ENCODE peak calls at places on chromosomes 16 and 17, in four cellular contexts. One of them, this sample, is unnamed.

GRCh38 chr16:19396555-19397011 is 21.1 kb upstream of the TMC5 start:
- DNase-seq in progenitor cell of endocrine pancreas: no peak
- DNase-seq in fibroblast of pulmonary artery: no peak
- DNase-seq in uterus: no peak
- DNase-seq in this sample: no peak

GRCh38 chr17:45782889-45783592 is 1.1 kb upstream of the CRHR1 start:
- DNase-seq in fibroblast of pulmonary artery: no peak
- DNase-seq in uterus: peak; percentile 17
- DNase-seq in progenitor cell of endocrine pancreas: peak; percentile 61
- DNase-seq in this sample: peak; percentile 48

GRCh38 chr16:68147438-68147837 is 62.3 kb downstream of the NFATC3 start:
- DNase-seq in progenitor cell of endocrine pancreas: no peak
- DNase-seq in uterus: no peak
- DNase-seq in fibroblast of pulmonary artery: peak; percentile 15
- DNase-seq in this sample: no peak

GRCh38 chr17:66417300-66417719 is 114.9 kb downstream of the PRKCA start:
- DNase-seq in uterus: no peak
- DNase-seq in progenitor cell of endocrine pancreas: no peak
- DNase-seq in fibroblast of pulmonary artery: no peak
- DNase-seq in this sample: no peak

GRCh38 chr17:43645765-43646481 is 15.8 kb downstream of the MEOX1 start:
- DNase-seq in progenitor cell of endocrine pancreas: peak; percentile 31
- DNase-seq in fibroblast of pulmonary artery: peak; percentile 74
- DNase-seq in uterus: peak; percentile 70
- DNase-seq in this sample: no peak

GRCh38 chr17:60315650-60316049 is 76.3 kb downstream of the USP32 start:
- DNase-seq in fibroblast of pulmonary artery: no peak
- DNase-seq in progenitor cell of endocrine pancreas: no peak
- DNase-seq in uterus: no peak
- DNase-seq in this sample: no peak

GRCh38 chr16:65229191-65229662 is 107.4 kb upstream of the CDH11 start:
- DNase-seq in uterus: no peak
- DNase-seq in progenitor cell of endocrine pancreas: no peak
- DNase-seq in fibroblast of pulmonary artery: peak; percentile 14
- DNase-seq in this sample: no peak

GRCh38 chr17:79779088-79779529 is 1.2 kb downstream of the CBX2 start:
- DNase-seq in uterus: no peak
- DNase-seq in progenitor cell of endocrine pancreas: no peak
- DNase-seq in fibroblast of pulmonary artery: no peak
- DNase-seq in this sample: no peak

GRCh38 chr17:48612854-48613691 is 2.0 kb downstream of the HOXB8 start:
- DNase-seq in progenitor cell of endocrine pancreas: no peak
- DNase-seq in fibroblast of pulmonary artery: peak; percentile 25
- DNase-seq in uterus: no peak
- DNase-seq in this sample: peak; percentile 69
- TF ChIP-seq CTCF in progenitor cell of endocrine pancreas: peak; percentile 40
- TF ChIP-seq CTCF in fibroblast of pulmonary artery: peak; percentile 8
- TF ChIP-seq CTCF in uterus: no peak
- TF ChIP-seq CTCF in this sample: no peak

DNA sequence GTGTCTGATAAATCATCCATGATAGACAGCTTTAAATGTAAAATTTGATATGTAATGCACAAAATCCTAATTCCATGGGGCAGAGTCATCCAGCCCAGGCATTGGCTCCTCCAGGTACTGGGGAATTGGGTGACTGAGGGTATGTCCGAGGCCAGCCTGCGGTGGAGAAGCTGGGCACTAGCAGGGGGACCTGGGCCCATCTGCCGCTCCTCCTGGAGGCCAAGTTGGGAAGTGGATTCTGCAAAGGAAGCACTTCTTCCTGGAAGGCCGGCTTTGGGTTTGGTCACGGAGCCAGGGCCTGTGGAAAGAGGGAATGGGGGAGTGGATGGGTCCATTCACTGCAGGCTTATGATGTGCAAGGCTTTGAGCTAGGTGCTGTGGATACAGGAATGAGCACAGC is 85.8 kb downstream of the GNAO1 start:
- DNase-seq in fibroblast of pulmonary artery: no peak
- DNase-seq in uterus: no peak
- DNase-seq in progenitor cell of endocrine pancreas: no peak
- DNase-seq in this sample: no peak
- TF ChIP-seq CTCF in fibroblast of pulmonary artery: peak; percentile 18
- TF ChIP-seq CTCF in uterus: no peak
- TF ChIP-seq CTCF in progenitor cell of endocrine pancreas: peak; percentile 43
- TF ChIP-seq CTCF in this sample: no peak

GRCh38 chr17:4742629-4743028 is 2.9 kb upstream of the CXCL16 start:
- DNase-seq in uterus: no peak
- DNase-seq in progenitor cell of endocrine pancreas: no peak
- DNase-seq in fibroblast of pulmonary artery: no peak
- DNase-seq in this sample: no peak
- TF ChIP-seq CTCF in uterus: no peak
- TF ChIP-seq CTCF in progenitor cell of endocrine pancreas: no peak
- TF ChIP-seq CTCF in fibroblast of pulmonary artery: no peak
- TF ChIP-seq CTCF in this sample: no peak

DNA sequence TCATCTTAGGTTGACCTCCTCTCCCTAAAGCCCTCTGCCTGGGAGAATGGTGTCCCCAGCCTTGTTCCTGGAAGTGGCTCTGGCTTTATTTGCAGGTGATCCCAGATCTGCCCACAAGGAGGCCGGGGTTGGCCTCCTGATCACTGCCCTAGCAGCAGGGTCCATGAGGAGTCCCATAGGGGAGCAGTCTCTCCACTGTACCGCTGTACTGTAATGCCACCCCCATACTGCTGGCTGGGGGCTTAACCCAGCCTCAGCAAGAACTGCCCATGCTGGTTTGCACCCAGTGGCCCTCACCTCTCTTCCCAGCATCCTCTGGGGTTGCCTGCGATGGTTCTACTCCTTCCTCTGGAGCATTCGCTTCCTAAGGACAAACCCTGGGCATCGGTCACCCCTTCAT is 39.1 kb downstream of the PSME3IP1 start:
- DNase-seq in uterus: no peak
- DNase-seq in fibroblast of pulmonary artery: no peak
- DNase-seq in progenitor cell of endocrine pancreas: no peak
- DNase-seq in this sample: no peak
- TF ChIP-seq CTCF in uterus: no peak
- TF ChIP-seq CTCF in fibroblast of pulmonary artery: peak; percentile 17
- TF ChIP-seq CTCF in progenitor cell of endocrine pancreas: peak; percentile 46
- TF ChIP-seq CTCF in this sample: no peak

DNA sequence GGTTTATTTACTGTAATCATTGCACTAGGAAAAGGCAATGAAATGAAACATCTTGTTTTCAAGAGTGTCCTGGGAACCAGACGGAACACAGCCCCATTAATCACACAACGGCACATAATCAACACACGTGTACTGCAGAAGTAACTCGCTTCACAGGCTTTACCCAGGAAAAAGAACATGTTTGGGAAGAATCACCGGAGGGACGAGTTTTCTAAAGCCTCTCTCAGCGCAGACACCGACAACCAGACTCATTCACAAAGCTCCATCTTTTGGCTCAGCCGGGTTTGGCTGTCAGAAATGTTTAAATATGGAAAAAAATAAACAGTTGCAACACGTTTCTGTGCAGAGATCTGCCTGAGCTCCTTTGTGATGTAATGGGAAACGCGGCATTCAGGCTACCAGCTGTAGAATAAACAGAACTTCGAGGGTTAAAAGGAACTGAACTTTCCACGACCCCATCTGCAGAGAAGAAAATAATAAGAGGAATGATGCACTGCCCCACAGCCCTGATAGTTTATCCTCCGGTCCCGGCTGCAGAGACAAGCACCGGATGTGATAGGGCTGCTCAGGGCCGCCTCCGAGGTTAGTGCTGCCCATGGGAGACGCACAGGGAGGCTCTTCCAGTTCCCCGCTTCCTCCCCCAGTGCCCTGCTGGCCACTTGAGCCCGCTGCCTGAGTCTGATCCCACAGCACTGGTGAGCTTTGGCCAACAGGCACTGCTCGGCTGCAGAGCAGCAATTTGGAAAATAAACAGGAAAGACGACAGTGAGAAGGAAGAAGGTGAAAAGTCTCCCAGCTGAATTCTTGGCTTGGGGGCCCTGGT is 119.8 kb downstream of the HIC1 start:
- DNase-seq in fibroblast of pulmonary artery: peak; percentile 99
- DNase-seq in uterus: peak; percentile 75
- DNase-seq in progenitor cell of endocrine pancreas: no peak
- DNase-seq in this sample: no peak
- TF ChIP-seq CTCF in fibroblast of pulmonary artery: peak; percentile 24
- TF ChIP-seq CTCF in uterus: no peak
- TF ChIP-seq CTCF in progenitor cell of endocrine pancreas: no peak
- TF ChIP-seq CTCF in this sample: no peak

GRCh38 chr17:32443827-32444300 is 446 bp upstream of the PSMD11 start:
- DNase-seq in progenitor cell of endocrine pancreas: no peak
- DNase-seq in uterus: no peak
- DNase-seq in fibroblast of pulmonary artery: no peak
- DNase-seq in this sample: no peak
- TF ChIP-seq CTCF in progenitor cell of endocrine pancreas: no peak
- TF ChIP-seq CTCF in uterus: no peak
- TF ChIP-seq CTCF in fibroblast of pulmonary artery: no peak
- TF ChIP-seq CTCF in this sample: no peak

DNA sequence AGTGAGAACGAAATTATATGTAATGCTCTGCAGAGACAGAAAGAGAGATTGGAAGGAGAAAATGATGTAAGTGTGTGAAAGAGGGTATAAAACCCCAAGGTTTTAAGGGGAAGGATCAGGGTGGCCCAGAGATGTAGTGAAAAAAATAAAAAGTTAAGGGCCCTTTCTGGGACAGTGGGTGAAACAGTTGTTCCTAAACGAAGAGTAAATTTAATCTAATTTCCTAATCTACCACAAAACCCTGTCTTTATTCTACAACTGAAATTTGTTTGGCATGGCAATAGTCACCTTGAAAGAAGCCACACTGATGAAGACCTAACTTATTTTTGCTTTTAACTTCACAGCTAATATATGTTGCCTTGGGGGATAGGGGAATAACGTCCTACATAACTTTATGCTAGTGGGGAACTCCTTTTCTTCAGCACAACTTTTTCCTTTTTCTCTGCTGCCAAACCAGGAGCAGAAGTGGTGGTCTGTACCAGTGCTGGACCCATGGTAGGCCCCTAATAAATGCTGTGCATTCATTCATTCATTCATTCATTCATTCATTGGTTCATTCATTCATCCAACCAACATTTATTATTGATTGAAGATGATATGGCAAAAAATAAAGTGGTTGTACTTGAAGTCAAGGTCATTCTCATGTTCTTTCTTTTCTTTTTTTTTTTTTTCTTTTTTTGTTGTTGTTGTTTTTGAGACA is 25.4 kb downstream of the CALCOCO2 start:
- DNase-seq in progenitor cell of endocrine pancreas: no peak
- DNase-seq in uterus: no peak
- DNase-seq in fibroblast of pulmonary artery: no peak
- DNase-seq in this sample: no peak
- TF ChIP-seq CTCF in progenitor cell of endocrine pancreas: no peak
- TF ChIP-seq CTCF in uterus: no peak
- TF ChIP-seq CTCF in fibroblast of pulmonary artery: no peak
- TF ChIP-seq CTCF in this sample: no peak